ENCODE peak calls at places on chromosome 14, in eight cellular contexts. I, E, A, O, K, J, Q and W are unnamed samples.

GRCh38 chr14:75090353-75090752 is 20.9 kb downstream of the ZC2HC1C start:
- DNase-seq in I (no peak), E (no peak), A (no peak), O (no peak), K (no peak), J (no peak), Q (no peak), W (no peak)

GRCh38 chr14:103188691-103189480 is 65.6 kb downstream of the TNFAIP2 start:
- DNase-seq in I (no peak), E (peak), A (peak), O (no peak), K (no peak), J (no peak), Q (no peak), W (peak)

GRCh38 chr14:20697273-20698017 is 8.9 kb downstream of the ANG start:
- DNase-seq in I (no peak), E (peak), A (no peak), O (peak), K (peak), J (peak), Q (peak), W (peak)

GRCh38 chr14:25007832-25008231 is 42.1 kb downstream of the STXBP6 start:
- DNase-seq in I (no peak), E (no peak), A (no peak), O (no peak), K (no peak), J (no peak), Q (no peak), W (no peak)

GRCh38 chr14:28609228-28609828 is 157.3 kb upstream of the FOXG1 start:
- DNase-seq in I (no peak), E (peak), A (no peak), O (peak), K (peak), J (no peak), Q (no peak), W (no peak)

GRCh38 chr14:43687866-43688265 is 819.2 kb downstream of the FSCB start:
- DNase-seq in I (no peak), E (no peak), A (no peak), O (peak), K (peak), J (no peak), Q (no peak), W (no peak)

GRCh38 chr14:23123419-23123818 is 4.4 kb upstream of the CEBPE start:
- DNase-seq in I (no peak), E (peak), A (peak), O (no peak), K (no peak), J (no peak), Q (no peak), W (no peak)

GRCh38 chr14:54088271-54088670 is 131.6 kb upstream of the BMP4 start:
- DNase-seq in I (no peak), E (no peak), A (no peak), O (no peak), K (no peak), J (no peak), Q (no peak), W (no peak)

GRCh38 chr14:26835949-26836570 is 238.2 kb upstream of the NOVA1 start:
- DNase-seq in I (no peak), E (no peak), A (no peak), O (no peak), K (no peak), J (no peak), Q (no peak), W (no peak)

GRCh38 chr14:103121846-103122577 is 1.2 kb upstream of the TNFAIP2 start:
- DNase-seq in I (peak), E (peak), A (peak), O (peak), K (no peak), J (no peak), Q (peak), W (no peak)

GRCh38 chr14:100778078-100778927 is 47.6 kb upstream of the MEG3 start:
- DNase-seq in I (no peak), E (no peak), A (peak), O (no peak), K (no peak), J (no peak), Q (no peak), W (no peak)

GRCh38 chr14:52055215-52055614 is 13.6 kb downstream of the NID2 start:
- DNase-seq in I (no peak), E (no peak), A (no peak), O (peak), K (no peak), J (no peak), Q (no peak), W (no peak)

GRCh38 chr14:55000381-55000780 is 26.5 kb downstream of the WDHD1 start:
- DNase-seq in I (no peak), E (no peak), A (no peak), O (peak), K (no peak), J (no peak), Q (no peak), W (no peak)

GRCh38 chr14:84247693-84248092 is 1282.3 kb upstream of the FLRT2 start:
- DNase-seq in I (no peak), E (no peak), A (no peak), O (no peak), K (no peak), J (no peak), Q (no peak), W (no peak)

GRCh38 chr14:84622357-84622756 is 907.6 kb upstream of the FLRT2 start:
- DNase-seq in I (no peak), E (no peak), A (no peak), O (peak), K (no peak), J (no peak), Q (no peak), W (no peak)

GRCh38 chr14:65373011-65373670 is 39.4 kb upstream of the FUT8 start:
- DNase-seq in I (no peak), E (no peak), A (no peak), O (no peak), K (peak), J (no peak), Q (no peak), W (no peak)

GRCh38 chr14:52402812-52403526 is 88.9 kb downstream of the PTGER2 start:
- DNase-seq in I (no peak), E (peak), A (no peak), O (peak), K (peak), J (no peak), Q (no peak), W (no peak)

GRCh38 chr14:34052658-34053014 is 101.8 kb upstream of the EGLN3 start:
- DNase-seq in I (no peak), E (no peak), A (no peak), O (peak), K (peak), J (no peak), Q (no peak), W (no peak)

GRCh38 chr14:77691259-77691658 is 16.6 kb downstream of the ALKBH1 start:
- DNase-seq in I (no peak), E (no peak), A (no peak), O (no peak), K (peak), J (no peak), Q (no peak), W (no peak)

GRCh38 chr14:104011824-104012517 is 69.6 kb upstream of the RD3L start:
- DNase-seq in I (no peak), E (no peak), A (no peak), O (no peak), K (no peak), J (no peak), Q (no peak), W (no peak)

GRCh38 chr14:95835331-95835730 is 41.3 kb upstream of the TUNAR start:
- DNase-seq in I (no peak), E (no peak), A (no peak), O (peak), K (no peak), J (no peak), Q (no peak), W (no peak)

GRCh38 chr14:64954491-64955240 is 12.1 kb upstream of the GPX2 start:
- DNase-seq in I (no peak), E (no peak), A (peak), O (no peak), K (no peak), J (no peak), Q (no peak), W (no peak)

GRCh38 chr14:67359319-67359774 is 257 bp downstream of the ATP6V1D start:
- DNase-seq in I (no peak), E (peak), A (no peak), O (peak), K (no peak), J (no peak), Q (no peak), W (no peak)

GRCh38 chr14:57057803-57058202 is 210.9 kb downstream of the EXOC5 start:
- DNase-seq in I (no peak), E (no peak), A (no peak), O (no peak), K (no peak), J (no peak), Q (no peak), W (no peak)

GRCh38 chr14:102556098-102556677 is 36.3 kb upstream of the RCOR1 start:
- DNase-seq in I (no peak), E (no peak), A (no peak), O (no peak), K (no peak), J (no peak), Q (no peak), W (no peak)

GRCh38 chr14:73741386-73741875 is 27.2 kb upstream of the PNMA1 start:
- DNase-seq in I (no peak), E (peak), A (peak), O (peak), K (peak), J (peak), Q (peak), W (no peak)

GRCh38 chr14:92473261-92473946 is 40.2 kb upstream of the RIN3 start:
- DNase-seq in I (peak), E (peak), A (peak), O (peak), K (no peak), J (no peak), Q (peak), W (no peak)

GRCh38 chr14:63275611-63276010 is 43.1 kb downstream of the GPHB5 start:
- DNase-seq in I (no peak), E (no peak), A (no peak), O (no peak), K (no peak), J (no peak), Q (no peak), W (no peak)

DNA sequence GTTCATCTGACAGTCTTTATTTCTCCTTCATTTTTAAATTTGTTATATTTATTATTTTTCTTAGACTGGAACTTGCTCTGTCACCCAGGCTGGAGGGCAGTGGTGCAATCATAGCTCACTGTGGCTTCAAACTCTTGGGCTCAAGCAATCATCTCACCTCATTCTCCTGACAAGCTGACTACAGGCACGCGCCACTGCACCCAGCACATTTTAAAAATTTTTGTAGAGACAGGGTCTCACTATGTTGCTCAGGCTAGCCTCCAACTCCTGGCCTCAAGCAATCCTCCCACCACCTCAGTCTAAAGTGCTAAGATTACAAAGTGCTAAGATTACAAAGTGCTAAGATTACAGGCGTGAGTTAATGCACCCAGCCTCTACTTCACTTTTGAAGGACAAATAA is 96.6 kb downstream of the RALGAPA1 start:
- DNase-seq in I (no peak), E (no peak), A (no peak), O (no peak), K (no peak), J (no peak), Q (no peak), W (no peak)
- TF ChIP-seq CTCF in I (no peak), E (no peak), A (no peak), O (no peak), K (no peak), J (no peak), Q (no peak), W (no peak)

GRCh38 chr14:71309756-71310155 is 402.5 kb downstream of the PCNX1 start:
- DNase-seq in I (no peak), E (no peak), A (no peak), O (no peak), K (no peak), J (no peak), Q (no peak), W (no peak)
- TF ChIP-seq CTCF in I (no peak), E (peak), A (no peak), O (no peak), K (peak), J (no peak), Q (no peak), W (no peak)

GRCh38 chr14:93543766-93544165 is 113.0 kb downstream of the UNC79 start:
- DNase-seq in I (no peak), E (no peak), A (no peak), O (no peak), K (peak), J (no peak), Q (no peak), W (no peak)
- TF ChIP-seq CTCF in I (no peak), E (peak), A (no peak), O (peak), K (peak), J (no peak), Q (peak), W (no peak)

DNA sequence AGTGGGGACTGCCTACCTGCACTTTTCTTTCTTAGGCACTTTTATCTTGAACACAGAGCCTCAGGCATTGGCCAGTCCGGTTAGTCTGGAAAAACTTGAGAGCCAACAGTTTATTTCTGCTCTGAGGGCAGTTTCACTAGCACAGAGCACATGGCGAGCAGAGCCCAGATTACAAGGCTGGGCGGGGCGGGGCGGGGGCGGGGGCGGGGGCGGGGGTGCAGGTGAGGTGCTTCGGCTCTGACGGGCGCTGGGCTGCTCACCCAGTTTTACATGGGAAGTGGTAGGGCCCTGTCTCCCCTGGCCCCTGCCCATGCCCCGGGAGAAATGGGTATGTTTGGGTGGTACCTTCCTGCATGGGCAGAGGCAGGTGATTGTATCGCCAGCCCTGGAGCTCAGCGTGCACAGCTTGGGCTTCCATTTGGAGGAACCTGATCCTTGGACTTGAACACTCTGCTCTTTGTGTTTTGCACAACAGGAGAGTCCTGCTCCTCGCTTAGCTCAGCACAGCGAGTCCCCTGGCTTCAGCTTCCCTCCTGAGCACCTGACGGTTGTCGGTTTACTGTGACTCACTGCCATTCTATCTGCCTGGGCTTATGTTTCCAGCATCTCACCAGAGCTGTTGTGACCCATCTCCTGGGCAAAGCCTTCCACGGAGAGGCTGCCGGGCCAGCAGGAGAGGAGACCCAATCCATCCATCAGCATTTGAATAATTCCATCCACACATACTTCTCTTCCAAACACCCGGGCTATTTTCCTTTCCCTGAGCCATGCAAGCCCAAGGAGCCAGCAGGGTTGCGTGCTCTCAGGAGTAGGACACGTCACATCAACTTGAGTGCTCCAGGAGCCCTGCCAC is 108.5 kb downstream of the ARF6 start:
- DNase-seq in I (no peak), E (peak), A (peak), O (peak), K (peak), J (peak), Q (peak), W (peak)
- TF ChIP-seq CTCF in I (no peak), E (no peak), A (no peak), O (no peak), K (no peak), J (no peak), Q (no peak), W (no peak)

GRCh38 chr14:59085207-59085739 is 103.2 kb upstream of the DAAM1 start:
- DNase-seq in I (no peak), E (no peak), A (no peak), O (no peak), K (peak), J (no peak), Q (no peak), W (no peak)
- TF ChIP-seq CTCF in I (no peak), E (no peak), A (no peak), O (no peak), K (no peak), J (no peak), Q (no peak), W (no peak)

GRCh38 chr14:99063620-99064225 is 208.3 kb downstream of the BCL11B start:
- DNase-seq in I (peak), E (no peak), A (peak), O (no peak), K (no peak), J (no peak), Q (no peak), W (no peak)

GRCh38 chr14:99064262-99064954 is 207.6 kb downstream of the BCL11B start:
- DNase-seq in I (no peak), E (no peak), A (peak), O (peak), K (peak), J (no peak), Q (no peak), W (no peak)

GRCh38 chr14:99066378-99066777 is 205.6 kb downstream of the BCL11B start:
- DNase-seq in I (no peak), E (no peak), A (peak), O (no peak), K (peak), J (no peak), Q (no peak), W (no peak)

GRCh38 chr14:99067141-99067920 is 204.7 kb downstream of the BCL11B start:
- DNase-seq in I (no peak), E (no peak), A (peak), O (no peak), K (no peak), J (no peak), Q (no peak), W (no peak)

GRCh38 chr14:99065551-99065950 is 206.4 kb downstream of the BCL11B start:
- DNase-seq in I (no peak), E (no peak), A (no peak), O (no peak), K (peak), J (no peak), Q (no peak), W (no peak)
- TF ChIP-seq CTCF in I (no peak), E (no peak), A (no peak), O (no peak), K (peak), J (no peak), Q (no peak), W (no peak)

DNA sequence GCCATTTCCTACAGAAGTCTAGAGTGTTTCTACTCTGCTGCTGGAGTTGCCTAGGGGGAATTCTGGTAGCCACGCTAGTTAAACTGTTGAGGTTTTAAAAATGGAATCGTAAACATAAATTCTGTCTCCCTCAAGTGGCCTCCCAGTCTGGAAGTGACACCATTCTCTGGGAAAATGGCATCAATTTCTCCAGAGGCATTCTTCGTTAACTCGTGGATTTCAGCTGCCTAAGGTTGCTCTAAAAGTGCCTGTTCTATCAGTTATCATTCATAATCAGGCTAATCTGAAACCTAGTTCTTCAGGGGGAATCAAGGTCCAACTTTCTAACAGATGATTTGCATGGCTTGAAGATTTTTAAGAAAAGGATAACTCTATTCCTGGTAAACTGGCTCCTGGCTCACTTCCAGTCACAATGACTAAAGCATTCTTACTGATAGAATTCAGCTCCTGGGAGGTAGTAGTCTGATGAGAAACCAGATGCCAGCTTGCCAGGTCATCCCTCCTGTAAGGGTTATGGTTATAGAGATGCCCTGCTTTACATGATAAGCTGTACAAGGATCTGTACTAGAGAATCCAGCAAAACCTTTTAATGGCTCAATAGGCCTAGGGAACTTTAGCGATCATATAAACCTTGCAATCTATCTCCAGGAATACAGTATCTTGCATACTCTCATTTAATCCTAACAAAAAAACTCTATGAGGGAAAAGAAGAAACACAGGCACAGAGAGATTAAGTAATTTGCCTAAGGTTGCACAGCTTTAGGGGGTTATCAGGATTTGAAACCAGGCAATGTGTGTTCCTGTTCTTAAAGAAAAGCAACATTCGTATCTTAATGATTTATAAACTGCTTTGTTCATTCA is 1.5 kb downstream of the L3HYPDH start:
- DNase-seq in I (no peak), E (peak), A (no peak), O (peak), K (peak), J (no peak), Q (no peak), W (no peak)
- TF ChIP-seq CTCF in I (no peak), E (no peak), A (no peak), O (peak), K (no peak), J (no peak), Q (no peak), W (no peak)

GRCh38 chr14:89356496-89356895 is 60.5 kb downstream of the FOXN3 start:
- DNase-seq in I (no peak), E (no peak), A (no peak), O (no peak), K (no peak), J (no peak), Q (no peak), W (no peak)

GRCh38 chr14:89360277-89360676 is 56.8 kb downstream of the FOXN3 start:
- DNase-seq in I (no peak), E (no peak), A (no peak), O (no peak), K (no peak), J (no peak), Q (no peak), W (no peak)

GRCh38 chr14:89359477-89360222 is 57.4 kb downstream of the FOXN3 start:
- DNase-seq in I (no peak), E (no peak), A (no peak), O (no peak), K (no peak), J (no peak), Q (no peak), W (no peak)

GRCh38 chr14:89356927-89357326 is 60.1 kb downstream of the FOXN3 start:
- DNase-seq in I (no peak), E (no peak), A (no peak), O (no peak), K (no peak), J (no peak), Q (no peak), W (no peak)

GRCh38 chr14:89357655-89358297 is 59.3 kb downstream of the FOXN3 start:
- DNase-seq in I (no peak), E (no peak), A (no peak), O (no peak), K (no peak), J (no peak), Q (peak), W (no peak)
- TF ChIP-seq CTCF in I (no peak), E (no peak), A (no peak), O (no peak), K (no peak), J (no peak), Q (no peak), W (no peak)